ENCODE peak calls at places on chromosome 15, in ten cellular contexts. M is left ventricle myocardium inferior; W is stomach; I is body of pancreas; G is breast epithelium; O is colonic mucosa; V is psoas muscle; A is K562; C is upper lobe of right lung; Y is CD8-positive, alpha-beta memory T cell. P is an unnamed sample.

GRCh38 chr15:71092056-71092600 is 23.1 kb upstream of the THSD4 start:
- DNase-seq in M (no peak), W (no peak), I (no peak), G (no peak), O (no peak), V (no peak), A (no peak), C (no peak), Y (no peak), P (no peak)

GRCh38 chr15:59247364-59247763 is 40.7 kb downstream of the LDHAL6B start:
- DNase-seq in M (no peak), W (peak; percentile 61), I (peak; percentile 52), G (no peak), O (peak; percentile 72), V (no peak), A (peak; percentile 13), C (no peak), Y (peak; percentile 12), P (peak; percentile 37)

GRCh38 chr15:67999320-68000100 is 54.6 kb upstream of the PIAS1 start:
- DNase-seq in M (no peak), W (no peak), I (no peak), G (no peak), O (no peak), V (no peak), A (no peak), C (no peak), Y (no peak), P (no peak)

GRCh38 chr15:65376767-65377104 is 1.1 kb downstream of the IGDCC3 start:
- DNase-seq in M (no peak), W (no peak), I (no peak), G (no peak), O (no peak), V (no peak), A (no peak), C (no peak), Y (no peak), P (no peak)

GRCh38 chr15:64883997-64884511 is 27.6 kb upstream of the ANKDD1A start:
- DNase-seq in M (peak; percentile 70), W (peak; percentile 47), I (peak; percentile 26), G (no peak), O (peak; percentile 57), V (peak; percentile 74), A (no peak), C (peak; percentile 87), Y (peak; percentile 72), P (no peak)

GRCh38 chr15:62742409-62743171 is 300.0 kb upstream of the TPM1 start:
- DNase-seq in M (peak; percentile 40), W (peak; percentile 53), I (peak; percentile 54), G (peak; percentile 47), O (peak; percentile 51), V (peak; percentile 70), A (peak; percentile 63), C (no peak), Y (peak; percentile 14), P (no peak)

GRCh38 chr15:89203705-89204273 is 17.6 kb downstream of the RLBP1 start:
- DNase-seq in M (no peak), W (no peak), I (no peak), G (no peak), O (no peak), V (no peak), A (no peak), C (no peak), Y (no peak), P (no peak)

GRCh38 chr15:66802087-66803001 is 100.3 kb downstream of the SMAD6 start:
- DNase-seq in M (no peak), W (no peak), I (no peak), G (peak; percentile 29), O (no peak), V (no peak), A (no peak), C (no peak), Y (no peak), P (no peak)

GRCh38 chr15:47675735-47676134 is 41.6 kb upstream of the SEMA6D start:
- DNase-seq in M (no peak), W (no peak), I (no peak), G (no peak), O (no peak), V (no peak), A (no peak), C (no peak), Y (no peak), P (no peak)

GRCh38 chr15:27826902-27827321 is 272.2 kb downstream of the OCA2 start:
- DNase-seq in M (no peak), W (no peak), I (no peak), G (no peak), O (no peak), V (no peak), A (no peak), C (no peak), Y (no peak), P (no peak)

GRCh38 chr15:96774216-96774615 is 443.7 kb downstream of the NR2F2 start:
- DNase-seq in M (no peak), W (no peak), I (no peak), G (no peak), O (no peak), V (no peak), A (no peak), C (no peak), Y (no peak), P (no peak)

GRCh38 chr15:69939513-69940440 is 157.9 kb downstream of the TLE3 start:
- DNase-seq in M (no peak), W (no peak), I (no peak), G (peak; percentile 23), O (no peak), V (no peak), A (no peak), C (no peak), Y (no peak), P (peak; percentile 35)

GRCh38 chr15:66611257-66612053 is 45.7 kb upstream of the LCTL start:
- DNase-seq in M (no peak), W (peak; percentile 91), I (peak; percentile 76), G (peak; percentile 53), O (no peak), V (no peak), A (no peak), C (peak; percentile 72), Y (no peak), P (no peak)

GRCh38 chr15:93900476-93901400 is 330.6 kb upstream of the MCTP2 start:
- DNase-seq in M (no peak), W (no peak), I (no peak), G (no peak), O (no peak), V (no peak), A (no peak), C (no peak), Y (no peak), P (no peak)

GRCh38 chr15:35838422-35839150 is 292.6 kb upstream of the DPH6 start:
- DNase-seq in M (no peak), W (no peak), I (no peak), G (no peak), O (no peak), V (no peak), A (no peak), C (no peak), Y (no peak), P (no peak)

GRCh38 chr15:81387629-81388430 is 13.8 kb upstream of the TMC3 start:
- DNase-seq in M (no peak), W (no peak), I (no peak), G (no peak), O (no peak), V (no peak), A (no peak), C (no peak), Y (no peak), P (no peak)

GRCh38 chr15:56735589-56735988 is 2.3 kb upstream of the ZNF280D start:
- DNase-seq in M (no peak), W (no peak), I (no peak), G (no peak), O (no peak), V (no peak), A (no peak), C (no peak), Y (no peak), P (no peak)

GRCh38 chr15:96693990-96694517 is 363.6 kb downstream of the NR2F2 start:
- DNase-seq in M (no peak), W (no peak), I (no peak), G (no peak), O (no peak), V (no peak), A (no peak), C (no peak), Y (no peak), P (no peak)

GRCh38 chr15:78564743-78565096 is 600 bp upstream of the CHRNA5 start:
- DNase-seq in M (no peak), W (no peak), I (no peak), G (no peak), O (peak; percentile 21), V (no peak), A (no peak), C (no peak), Y (no peak), P (no peak)
- H3K27ac ChIP-seq in M (no peak overlapping the region), W (no peak overlapping the region), I (no peak overlapping the region), G (no peak overlapping the region), O (no peak overlapping the region), V (no peak overlapping the region), A (no peak overlapping the region), C (no peak overlapping the region), Y (no peak overlapping the region), P (no peak overlapping the region)

GRCh38 chr15:26521142-26521541 is 251.7 kb downstream of the GABRB3 start:
- DNase-seq in M (no peak), W (no peak), I (no peak), G (no peak), O (no peak), V (no peak), A (no peak), C (no peak), Y (no peak), P (no peak)
- H3K9me3 ChIP-seq in M (peaks cover 13% of the 10 kb centered on the region), W (no peaks in the 10 kb centered on the region), I (no peaks in the 10 kb centered on the region), G (no peaks in the 10 kb centered on the region), O (no peaks in the 10 kb centered on the region), V (peaks cover 6% of the 10 kb centered on the region), A (no peaks in the 10 kb centered on the region), C (no peaks in the 10 kb centered on the region), Y (no peaks in the 10 kb centered on the region), P (peaks cover 1% of the 10 kb centered on the region)

DNA sequence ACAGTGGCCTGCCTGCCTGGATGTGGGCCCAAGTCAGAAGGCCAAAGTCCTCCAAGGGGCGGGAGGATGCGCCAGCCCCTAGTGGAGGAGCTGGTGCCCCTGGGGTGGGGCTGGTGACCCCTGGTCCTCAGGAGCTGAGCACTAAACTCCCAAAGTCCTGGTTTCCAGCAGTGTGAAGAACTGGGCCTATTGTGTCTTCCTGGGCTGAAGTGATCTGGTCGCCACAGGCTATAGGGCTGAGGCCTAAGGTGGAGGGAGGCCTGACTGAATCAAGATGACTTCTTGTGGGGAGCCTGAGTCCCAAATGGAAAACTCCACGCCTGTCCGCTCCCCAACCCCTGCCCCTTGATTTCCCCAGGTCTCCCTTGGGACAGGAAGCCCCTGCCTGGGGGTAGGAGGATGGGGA is 775 bp upstream of the FES start:
- DNase-seq in M (no peak), W (no peak), I (no peak), G (no peak), O (no peak), V (no peak), A (no peak), C (peak; percentile 63), Y (no peak), P (no peak)
- H3K4me1 ChIP-seq in M (peaks cover 60% of the 10 kb centered on the region), W (peaks cover 41% of the 10 kb centered on the region), I (peaks cover 47% of the 10 kb centered on the region), G (peaks cover 11% of the 10 kb centered on the region), O (peaks cover 5% of the 10 kb centered on the region), V (peaks cover 12% of the 10 kb centered on the region), A (peaks cover 66% of the 10 kb centered on the region), C (peaks cover 30% of the 10 kb centered on the region), Y (peaks cover 4% of the 10 kb centered on the region), P (peaks cover 2% of the 10 kb centered on the region)

DNA sequence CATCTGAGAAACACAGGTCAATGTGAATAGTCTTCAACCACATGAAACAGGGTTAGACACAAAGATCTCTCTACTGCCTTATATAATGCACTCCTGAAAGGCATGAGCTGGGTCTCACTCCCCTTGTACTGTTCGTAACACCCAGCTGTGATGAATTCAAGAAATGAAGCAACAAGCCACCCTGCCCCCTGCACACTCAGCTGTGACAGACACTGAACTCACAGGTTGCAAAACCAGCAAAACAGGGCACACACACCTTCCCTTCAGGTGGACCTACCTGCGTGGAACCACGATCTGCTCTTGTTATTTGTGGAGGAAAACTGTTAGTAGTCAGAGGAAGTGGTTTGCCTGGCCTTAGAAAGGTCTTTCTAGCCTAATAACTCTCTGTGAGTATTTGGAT is 64.5 kb downstream of the CERS3 start:
- DNase-seq in M (no peak), W (no peak), I (no peak), G (no peak), O (no peak), V (no peak), A (no peak), C (no peak), Y (no peak), P (no peak)
- H3K27ac ChIP-seq in M (no peak overlapping the region), W (no peak overlapping the region), I (no peak overlapping the region), G (no peak overlapping the region), O (no peak overlapping the region), V (no peak overlapping the region), A (no peak overlapping the region), C (no peak overlapping the region), Y (no peak overlapping the region), P (no peak overlapping the region)